ENCODE peak calls at places on chromosomes 4 and X, in nine cellular contexts. H, Q, B, R, V, F, K, T and W are unnamed samples.

GRCh38 chr4:177246636-177247584 is 62.8 kb upstream of the NEIL3 start:
- DNase-seq in H (no peak), Q (no peak), B (no peak), R (no peak), V (no peak), F (no peak), K (no peak), T (no peak), W (no peak)

GRCh38 chr4:120826449-120826848 is 96.1 kb downstream of the PRDM5 start:
- DNase-seq in H (no peak), Q (no peak), B (no peak), R (no peak), V (no peak), F (no peak), K (no peak), T (no peak), W (no peak)

GRCh38 chr4:610411-611261 is 14.7 kb upstream of the PDE6B start:
- DNase-seq in H (peak), Q (no peak), B (peak), R (peak), V (no peak), F (no peak), K (peak), T (no peak), W (no peak)

GRCh38 chr4:25938251-25939186 is 24.5 kb downstream of the SMIM20 start:
- DNase-seq in H (no peak), Q (no peak), B (no peak), R (peak), V (no peak), F (no peak), K (no peak), T (peak), W (no peak)

GRCh38 chr4:48949518-48950207 is 36.4 kb upstream of the CWH43 start:
- DNase-seq in H (no peak), Q (peak), B (no peak), R (no peak), V (no peak), F (no peak), K (no peak), T (no peak), W (no peak)

GRCh38 chrX:154317391-154318000 is 21.9 kb downstream of the TKTL1 start:
- DNase-seq in H (peak), Q (no peak), B (no peak), R (no peak), V (peak), F (peak), K (no peak), T (no peak), W (no peak)

GRCh38 chr4:103645991-103646390 is 73.8 kb downstream of the TACR3 start:
- DNase-seq in H (no peak), Q (no peak), B (no peak), R (no peak), V (no peak), F (no peak), K (no peak), T (no peak), W (no peak)

GRCh38 chr4:150573534-150573933 is 8.4 kb upstream of the MAB21L2 start:
- DNase-seq in H (no peak), Q (no peak), B (no peak), R (no peak), V (no peak), F (no peak), K (no peak), T (no peak), W (no peak)

GRCh38 chr4:144989306-144989705 is 108.7 kb downstream of the ANAPC10 start:
- DNase-seq in H (no peak), Q (no peak), B (no peak), R (no peak), V (no peak), F (no peak), K (no peak), T (no peak), W (no peak)

GRCh38 chr4:8618421-8618820 is 25.9 kb downstream of the CPZ start:
- DNase-seq in H (no peak), Q (no peak), B (peak), R (no peak), V (no peak), F (no peak), K (no peak), T (no peak), W (peak)

GRCh38 chr4:48947731-48948130 is 38.3 kb upstream of the CWH43 start:
- DNase-seq in H (no peak), Q (no peak), B (no peak), R (no peak), V (peak), F (no peak), K (no peak), T (no peak), W (no peak)

GRCh38 chrX:83771664-83772063 is 89.3 kb upstream of the CYLC1 start:
- DNase-seq in H (no peak), Q (no peak), B (no peak), R (no peak), V (no peak), F (no peak), K (no peak), T (no peak), W (no peak)

GRCh38 chr4:168537556-168537955 is 40.7 kb downstream of the PALLD start:
- DNase-seq in H (no peak), Q (no peak), B (no peak), R (no peak), V (no peak), F (no peak), K (no peak), T (no peak), W (no peak)

GRCh38 chr4:153322791-153323190 is 21.7 kb upstream of the MND1 start:
- DNase-seq in H (no peak), Q (no peak), B (no peak), R (no peak), V (no peak), F (no peak), K (no peak), T (no peak), W (no peak)

GRCh38 chr4:53507671-53508286 is 83.5 kb downstream of the LNX1 start:
- DNase-seq in H (no peak), Q (no peak), B (no peak), R (no peak), V (peak), F (no peak), K (no peak), T (peak), W (peak)

GRCh38 chrX:133542476-133542875 is 127.2 kb upstream of the GPC4 start:
- DNase-seq in H (no peak), Q (no peak), B (no peak), R (no peak), V (no peak), F (no peak), K (no peak), T (no peak), W (no peak)

GRCh38 chrX:115047181-115047580 is 29.8 kb upstream of the IL13RA2 start:
- DNase-seq in H (no peak), Q (no peak), B (no peak), R (no peak), V (no peak), F (no peak), K (no peak), T (no peak), W (no peak)

GRCh38 chr4:60865238-60865637 is 334.9 kb upstream of the ADGRL3 start:
- DNase-seq in H (no peak), Q (no peak), B (no peak), R (no peak), V (no peak), F (peak), K (no peak), T (no peak), W (no peak)

GRCh38 chr4:137310156-137310555 is 222.1 kb downstream of the PCDH18 start:
- DNase-seq in H (no peak), Q (no peak), B (no peak), R (no peak), V (no peak), F (no peak), K (no peak), T (no peak), W (no peak)

GRCh38 chr4:57154926-57155325 is 44.7 kb upstream of the IGFBP7 start:
- DNase-seq in H (no peak), Q (peak), B (no peak), R (no peak), V (no peak), F (no peak), K (no peak), T (no peak), W (no peak)

GRCh38 chr4:15378055-15378454 is 49.8 kb upstream of the C1QTNF7 start:
- DNase-seq in H (no peak), Q (no peak), B (no peak), R (no peak), V (no peak), F (no peak), K (no peak), T (no peak), W (no peak)

GRCh38 chrX:80022363-80023031 is 7.9 kb downstream of the TBX22 start:
- DNase-seq in H (no peak), Q (no peak), B (no peak), R (no peak), V (no peak), F (peak), K (no peak), T (no peak), W (no peak)

GRCh38 chr4:81839347-81840042 is 367.8 kb upstream of the RASGEF1B start:
- DNase-seq in H (no peak), Q (no peak), B (no peak), R (no peak), V (no peak), F (no peak), K (no peak), T (no peak), W (no peak)

GRCh38 chr4:10983274-10983673 is 298.7 kb upstream of the CLNK start:
- DNase-seq in H (no peak), Q (peak), B (no peak), R (no peak), V (no peak), F (no peak), K (no peak), T (no peak), W (no peak)

GRCh38 chr4:147749811-147750321 is 18.0 kb downstream of the ARHGAP10 start:
- DNase-seq in H (no peak), Q (no peak), B (no peak), R (no peak), V (no peak), F (no peak), K (no peak), T (no peak), W (no peak)

GRCh38 chrX:17027931-17028330 is 81.5 kb downstream of the REPS2 start:
- DNase-seq in H (no peak), Q (no peak), B (no peak), R (no peak), V (no peak), F (no peak), K (no peak), T (no peak), W (no peak)

GRCh38 chrX:136199365-136199764 is 51.8 kb downstream of the MAP7D3 start:
- DNase-seq in H (no peak), Q (no peak), B (no peak), R (no peak), V (no peak), F (no peak), K (no peak), T (no peak), W (no peak)

GRCh38 chr4:188934320-188934975 is 795.2 kb downstream of the TRIML1 start:
- DNase-seq in H (no peak), Q (no peak), B (no peak), R (no peak), V (no peak), F (no peak), K (no peak), T (no peak), W (no peak)

GRCh38 chr4:126097155-126097554 is 782.4 kb downstream of the FAT4 start:
- DNase-seq in H (no peak), Q (no peak), B (no peak), R (no peak), V (no peak), F (no peak), K (no peak), T (no peak), W (no peak)

GRCh38 chr4:135497563-135498152 is 1296.1 kb upstream of the PABPC4L start:
- DNase-seq in H (no peak), Q (no peak), B (no peak), R (no peak), V (no peak), F (no peak), K (no peak), T (no peak), W (no peak)

GRCh38 chr4:178293601-178294000 is 851.4 kb upstream of the AGA start:
- DNase-seq in H (no peak), Q (no peak), B (no peak), R (no peak), V (no peak), F (no peak), K (no peak), T (no peak), W (no peak)

GRCh38 chrX:150227321-150227860 is 135.7 kb upstream of the MAMLD1 start:
- DNase-seq in H (no peak), Q (peak), B (no peak), R (no peak), V (no peak), F (no peak), K (no peak), T (no peak), W (no peak)

GRCh38 chrX:95427389-95427788 is 1257.3 kb upstream of the DIAPH2 start:
- DNase-seq in H (no peak), Q (no peak), B (no peak), R (no peak), V (no peak), F (no peak), K (no peak), T (no peak), W (no peak)

GRCh38 chr4:113290666-113291065 is 241.2 kb downstream of the ANK2 start:
- DNase-seq in H (no peak), Q (no peak), B (no peak), R (no peak), V (no peak), F (no peak), K (no peak), T (no peak), W (no peak)

GRCh38 chr4:187849556-187850245 is 145.9 kb upstream of the ZFP42 start:
- DNase-seq in H (no peak), Q (no peak), B (no peak), R (no peak), V (no peak), F (no peak), K (no peak), T (no peak), W (no peak)

GRCh38 chrX:96027363-96027894 is 657.2 kb upstream of the DIAPH2 start:
- DNase-seq in H (no peak), Q (no peak), B (no peak), R (no peak), V (no peak), F (no peak), K (no peak), T (no peak), W (no peak)

GRCh38 chr4:184778325-184778724 is 44.4 kb upstream of the CENPU start:
- DNase-seq in H (no peak), Q (no peak), B (no peak), R (no peak), V (no peak), F (no peak), K (no peak), T (no peak), W (no peak)

GRCh38 chrX:63784902-63785692 is at the start of gene ARHGEF9:
- DNase-seq in H (no peak), Q (no peak), B (peak), R (no peak), V (no peak), F (peak), K (no peak), T (no peak), W (peak)

GRCh38 chrX:15564981-15565579 is 35.7 kb downstream of the ACE2 start:
- DNase-seq in H (peak), Q (no peak), B (peak), R (peak), V (peak), F (peak), K (no peak), T (peak), W (peak)

GRCh38 chr4:126727461-126727860 is 905.3 kb upstream of the INTU start:
- DNase-seq in H (no peak), Q (no peak), B (no peak), R (no peak), V (peak), F (no peak), K (no peak), T (no peak), W (no peak)

DNA sequence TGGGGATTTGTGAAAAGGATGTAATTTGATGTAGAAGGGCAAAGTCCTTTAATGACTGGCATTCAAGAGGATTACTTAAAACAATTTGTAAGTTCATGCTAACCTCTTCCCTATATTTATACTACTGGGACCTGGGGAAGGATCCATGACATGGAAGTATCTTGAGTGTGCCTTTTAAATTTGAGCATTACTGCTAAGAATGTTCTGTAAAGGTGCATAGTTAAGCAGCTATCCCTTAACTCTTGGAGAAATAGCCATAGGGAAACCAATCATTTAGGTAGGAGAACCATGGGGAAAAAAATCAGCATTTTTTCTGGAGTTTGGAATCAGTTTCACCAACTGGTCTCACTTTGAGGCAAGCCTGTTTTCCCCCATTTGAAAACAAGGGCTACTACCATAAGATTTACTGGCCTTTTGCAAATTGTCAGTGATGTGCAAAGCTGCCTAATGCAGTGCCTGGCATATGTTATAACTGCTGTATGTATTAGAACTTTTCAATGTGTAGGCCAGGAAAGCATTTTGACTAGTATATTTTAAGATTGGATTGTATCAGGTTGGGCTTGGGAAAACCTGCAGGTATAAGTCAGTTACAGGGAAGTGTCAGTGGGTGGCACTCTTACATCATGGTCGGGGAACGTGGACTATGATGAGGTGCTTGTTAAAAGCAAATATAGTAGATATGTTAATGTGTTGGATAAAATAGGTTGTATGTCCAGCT is 72.1 kb downstream of the PRSS12 start:
- DNase-seq in H (peak), Q (no peak), B (no peak), R (peak), V (peak), F (peak), K (no peak), T (no peak), W (no peak)
- TF ChIP-seq EP300 in H (no peak), Q (no peak), B (no peak), R (no peak), V (no peak), F (no peak), K (no peak), T (no peak), W (no peak)

GRCh38 chrX:106899276-106899675 is 3.9 kb downstream of the RIPPLY1 start:
- DNase-seq in H (no peak), Q (no peak), B (no peak), R (no peak), V (no peak), F (no peak), K (no peak), T (no peak), W (no peak)

GRCh38 chrX:106894978-106895452 is 8.1 kb downstream of the RIPPLY1 start:
- DNase-seq in H (peak), Q (no peak), B (no peak), R (no peak), V (no peak), F (no peak), K (no peak), T (no peak), W (no peak)

GRCh38 chrX:106899841-106900240 is 3.3 kb downstream of the RIPPLY1 start:
- DNase-seq in H (no peak), Q (no peak), B (no peak), R (no peak), V (no peak), F (no peak), K (no peak), T (no peak), W (no peak)

GRCh38 chrX:106898462-106898861 is 4.7 kb downstream of the RIPPLY1 start:
- DNase-seq in H (peak), Q (no peak), B (no peak), R (no peak), V (peak), F (peak), K (no peak), T (no peak), W (no peak)

GRCh38 chrX:106897259-106897658 is 5.9 kb downstream of the RIPPLY1 start:
- DNase-seq in H (peak), Q (no peak), B (no peak), R (no peak), V (no peak), F (no peak), K (no peak), T (no peak), W (no peak)
- TF ChIP-seq EP300 in H (no peak), Q (no peak), B (no peak), R (no peak), V (no peak), F (no peak), K (no peak), T (no peak), W (no peak)

DNA sequence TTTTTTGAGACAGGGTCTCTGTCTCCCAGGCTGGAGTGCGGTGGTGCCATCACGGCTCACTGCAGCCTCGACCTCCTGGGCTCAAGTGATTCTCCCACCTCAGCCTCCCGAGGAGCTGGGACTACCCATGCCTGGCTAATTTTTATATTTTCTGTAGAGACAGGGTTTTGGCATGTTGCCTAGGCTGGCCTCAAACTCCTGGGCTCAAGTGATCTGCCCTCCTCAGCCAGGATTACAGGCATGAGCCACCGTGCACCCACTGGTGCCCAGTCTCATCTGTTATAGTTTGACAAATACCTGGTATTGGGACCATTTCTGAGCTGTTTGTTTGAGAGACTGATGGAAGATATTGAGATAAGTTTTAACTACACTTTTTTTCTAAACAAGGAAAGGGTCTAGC is 57.5 kb upstream of the SMIM10 start:
- DNase-seq in H (no peak), Q (no peak), B (no peak), R (no peak), V (no peak), F (no peak), K (no peak), T (no peak), W (no peak)
- TF ChIP-seq EP300 in H (no peak), Q (no peak), B (no peak), R (no peak), V (no peak), F (peak), K (no peak), T (no peak), W (no peak)

DNA sequence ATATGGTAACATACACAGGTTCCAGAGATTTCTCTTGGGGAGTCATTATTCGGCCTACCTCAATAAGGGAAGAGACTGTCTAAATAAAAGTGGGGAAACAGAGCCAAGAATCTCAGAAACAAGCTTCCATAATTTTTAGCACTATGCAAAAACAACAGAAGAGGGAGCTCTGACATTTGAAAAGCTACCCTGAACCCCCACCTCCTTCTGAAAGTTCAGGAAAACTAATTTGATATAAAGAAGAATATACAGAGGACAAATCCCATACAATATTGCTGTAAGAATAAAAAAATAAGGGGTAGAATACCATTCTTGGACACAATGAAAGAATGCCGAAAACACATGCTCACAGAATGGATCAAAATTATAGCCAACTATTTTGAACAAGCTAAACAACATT is 14.3 kb upstream of the ZNF41 start:
- DNase-seq in H (no peak), Q (no peak), B (no peak), R (no peak), V (no peak), F (peak), K (no peak), T (no peak), W (no peak)
- TF ChIP-seq EP300 in H (no peak), Q (no peak), B (no peak), R (no peak), V (no peak), F (no peak), K (no peak), T (no peak), W (no peak)